ENCODE peak calls at places on chromosomes 5 and 9, in six cellular contexts. W is PC-3; G is brain microvascular endothelial cell; N is cardiac muscle cell; D is CD4-positive, CD25-positive, alpha-beta regulatory T cell; U is mammary epithelial cell. Z is an unnamed sample.

GRCh38 chr5:83972236-83972635 is 251.6 kb upstream of the HAPLN1 start:
- DNase-seq in W (peak), G (peak), N (peak), D (no peak), U (peak), Z (no peak)

GRCh38 chr5:73143716-73144115 is 23.3 kb downstream of the TMEM171 start:
- DNase-seq in W (no peak), G (no peak), N (no peak), D (no peak), U (no peak), Z (no peak)

GRCh38 chr5:31962928-31963327 is 211.2 kb downstream of the GOLPH3 start:
- DNase-seq in W (peak), G (no peak), N (peak), D (no peak), U (peak), Z (no peak)

GRCh38 chr9:119322137-119322695 is 47.0 kb downstream of the BRINP1 start:
- DNase-seq in W (no peak), G (no peak), N (peak), D (no peak), U (no peak), Z (no peak)

GRCh38 chr5:170783498-170784247 is at the start of gene GABRP:
- DNase-seq in W (no peak), G (no peak), N (no peak), D (no peak), U (no peak), Z (no peak)

GRCh38 chr9:36924071-36924470 is 110.0 kb downstream of the PAX5 start:
- DNase-seq in W (peak), G (peak), N (no peak), D (no peak), U (peak), Z (no peak)

GRCh38 chr9:21506910-21507795 is 25.0 kb upstream of the IFNE start:
- DNase-seq in W (peak), G (peak), N (no peak), D (no peak), U (peak), Z (peak)

GRCh38 chr9:105957830-105958229 is 263.5 kb downstream of the TMEM38B start:
- DNase-seq in W (peak), G (no peak), N (no peak), D (no peak), U (peak), Z (no peak)

GRCh38 chr9:95360866-95361265 is 43.4 kb upstream of the FANCC start:
- DNase-seq in W (no peak), G (no peak), N (no peak), D (no peak), U (no peak), Z (no peak)

GRCh38 chr5:130978475-130978874 is 186.6 kb downstream of the HINT1 start:
- DNase-seq in W (no peak), G (no peak), N (no peak), D (no peak), U (peak), Z (no peak)

GRCh38 chr9:27548055-27548741 is 18.6 kb upstream of the MOB3B start:
- DNase-seq in W (peak), G (no peak), N (peak), D (no peak), U (peak), Z (no peak)

GRCh38 chr5:66829826-66830225 is 233.6 kb downstream of the MAST4 start:
- DNase-seq in W (peak), G (peak), N (no peak), D (no peak), U (peak), Z (no peak)

GRCh38 chr9:88992556-88992955 is 1.3 kb downstream of the S1PR3 start:
- DNase-seq in W (no peak), G (no peak), N (no peak), D (no peak), U (no peak), Z (no peak)

GRCh38 chr9:36074870-36075532 is 38.3 kb downstream of the RECK start:
- DNase-seq in W (no peak), G (peak), N (peak), D (no peak), U (peak), Z (peak)

GRCh38 chr5:96318569-96319100 is 114.4 kb downstream of the PCSK1 start:
- DNase-seq in W (peak), G (no peak), N (no peak), D (no peak), U (no peak), Z (no peak)

GRCh38 chr5:139684350-139684880 is 36.3 kb downstream of the CXXC5 start:
- DNase-seq in W (no peak), G (no peak), N (no peak), D (no peak), U (no peak), Z (no peak)

GRCh38 chr5:53368966-53369605 is 111.3 kb upstream of the FST start:
- DNase-seq in W (no peak), G (no peak), N (no peak), D (no peak), U (no peak), Z (no peak)

GRCh38 chr9:95750725-95751644 is 124.5 kb upstream of the ERCC6L2 start:
- DNase-seq in W (no peak), G (no peak), N (no peak), D (no peak), U (no peak), Z (no peak)

GRCh38 chr5:59099270-59099994 is 516.6 kb downstream of the RAB3C start:
- DNase-seq in W (peak), G (peak), N (no peak), D (no peak), U (peak), Z (no peak)

GRCh38 chr9:93843396-93843795 is 111.8 kb downstream of the BARX1 start:
- DNase-seq in W (no peak), G (no peak), N (no peak), D (no peak), U (no peak), Z (no peak)

GRCh38 chr5:169343761-169344160 is 42.8 kb upstream of the SLIT3 start:
- DNase-seq in W (peak), G (no peak), N (no peak), D (no peak), U (peak), Z (no peak)

GRCh38 chr9:83266618-83267543 is 203.9 kb upstream of the RASEF start:
- DNase-seq in W (peak), G (peak), N (peak), D (no peak), U (no peak), Z (no peak)

GRCh38 chr5:13201022-13201421 is 743.5 kb downstream of the DNAH5 start:
- DNase-seq in W (no peak), G (no peak), N (no peak), D (no peak), U (no peak), Z (no peak)

GRCh38 chr9:35163413-35163812 is 1.6 kb downstream of the UNC13B start:
- DNase-seq in W (no peak), G (no peak), N (no peak), D (no peak), U (no peak), Z (no peak)

GRCh38 chr9:33817327-33818166 is 587 bp downstream of the UBE2R2 start:
- DNase-seq in W (peak), G (peak), N (peak), D (peak), U (peak), Z (no peak)

GRCh38 chr9:17813798-17814197 is 234.9 kb downstream of the SH3GL2 start:
- DNase-seq in W (no peak), G (no peak), N (no peak), D (no peak), U (no peak), Z (no peak)

GRCh38 chr9:14573319-14573718 is 119.9 kb downstream of the ZDHHC21 start:
- DNase-seq in W (peak), G (no peak), N (no peak), D (no peak), U (no peak), Z (no peak)

GRCh38 chr5:23473915-23474679 is 33.3 kb upstream of the PRDM9 start:
- DNase-seq in W (no peak), G (no peak), N (no peak), D (no peak), U (no peak), Z (no peak)

GRCh38 chr5:125286266-125286665 is 539.8 kb upstream of the ZNF608 start:
- DNase-seq in W (no peak), G (no peak), N (no peak), D (no peak), U (no peak), Z (no peak)

GRCh38 chr5:10469253-10470030 is 27.8 kb downstream of the ROPN1L start:
- DNase-seq in W (peak), G (peak), N (no peak), D (no peak), U (no peak), Z (no peak)

GRCh38 chr5:53478411-53479044 is 1.9 kb upstream of the FST start:
- DNase-seq in W (peak), G (peak), N (peak), D (no peak), U (peak), Z (peak)

GRCh38 chr9:79757906-79758669 is 186.3 kb downstream of the TLE4 start:
- DNase-seq in W (peak), G (no peak), N (no peak), D (no peak), U (no peak), Z (no peak)

GRCh38 chr9:33850267-33850629 is 33.3 kb downstream of the UBE2R2 start:
- DNase-seq in W (no peak), G (no peak), N (no peak), D (no peak), U (no peak), Z (no peak)

GRCh38 chr5:37247496-37247895 is 1.7 kb downstream of the CPLANE1 start:
- DNase-seq in W (no peak), G (no peak), N (no peak), D (no peak), U (no peak), Z (no peak)

GRCh38 chr5:174323878-174324281 is 278.4 kb downstream of the NSG2 start:
- DNase-seq in W (peak), G (peak), N (peak), D (no peak), U (peak), Z (no peak)

GRCh38 chr5:79800979-79801827 is 111.6 kb downstream of the CMYA5 start:
- DNase-seq in W (no peak), G (no peak), N (no peak), D (no peak), U (no peak), Z (no peak)

GRCh38 chr9:128409998-128410397 is 10.7 kb upstream of the CERCAM start:
- DNase-seq in W (peak), G (peak), N (no peak), D (no peak), U (peak), Z (no peak)

GRCh38 chr9:121372563-121373400 is 2.7 kb upstream of the STOM start:
- DNase-seq in W (peak), G (no peak), N (no peak), D (no peak), U (peak), Z (no peak)

GRCh38 chr5:140821375-140822280 is at the start of gene PCDHA5:
- DNase-seq in W (peak), G (peak), N (no peak), D (no peak), U (no peak), Z (peak)
- H3K27ac ChIP-seq in W (no peak), G (no peak), N (no peak), D (no peak), U (no peak), Z (peak)

GRCh38 chr5:6545770-6546690 is 86.8 kb downstream of the NSUN2 start:
- DNase-seq in W (no peak), G (no peak), N (no peak), D (no peak), U (no peak), Z (no peak)
- H3K27ac ChIP-seq in W (no peak), G (no peak), N (peak), D (no peak), U (no peak), Z (no peak)

DNA sequence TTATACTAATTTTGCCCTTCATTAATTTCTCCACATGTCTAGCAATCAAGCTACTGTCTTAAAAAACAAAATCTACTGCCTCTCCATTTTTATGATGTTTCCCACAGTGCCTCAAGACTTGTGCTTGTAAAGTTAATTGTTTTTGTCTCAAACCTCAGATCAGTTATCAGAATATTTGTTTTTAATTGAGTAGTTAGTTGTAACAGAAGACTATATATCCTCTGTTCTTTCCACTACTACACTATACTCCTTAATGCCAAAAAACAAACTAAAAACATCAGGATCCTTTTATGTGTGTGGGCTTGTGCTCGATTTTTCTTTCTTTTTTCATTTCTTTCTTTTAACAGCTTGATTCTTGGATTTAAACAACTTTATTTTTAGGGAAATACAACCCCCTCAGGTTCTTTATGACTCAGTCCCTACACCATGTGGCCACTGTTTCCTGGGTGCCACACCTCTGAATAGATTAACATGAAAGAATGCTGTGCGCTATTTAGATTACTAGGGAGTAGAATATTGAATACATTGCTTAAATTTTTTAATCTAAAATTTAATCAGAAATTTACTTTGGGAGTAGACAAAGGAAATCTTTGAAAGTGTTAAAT is 1.2 kb downstream of the ASPN start:
- DNase-seq in W (peak), G (no peak), N (no peak), D (no peak), U (peak), Z (no peak)
- H3K27ac ChIP-seq in W (peak), G (no peak), N (no peak), D (peak), U (peak), Z (peak)

GRCh38 chr5:138596105-138596987 is 21.1 kb upstream of the HSPA9 start:
- DNase-seq in W (no peak), G (no peak), N (peak), D (no peak), U (no peak), Z (no peak)
- H3K27ac ChIP-seq in W (no peak), G (no peak), N (no peak), D (no peak), U (no peak), Z (no peak)

DNA sequence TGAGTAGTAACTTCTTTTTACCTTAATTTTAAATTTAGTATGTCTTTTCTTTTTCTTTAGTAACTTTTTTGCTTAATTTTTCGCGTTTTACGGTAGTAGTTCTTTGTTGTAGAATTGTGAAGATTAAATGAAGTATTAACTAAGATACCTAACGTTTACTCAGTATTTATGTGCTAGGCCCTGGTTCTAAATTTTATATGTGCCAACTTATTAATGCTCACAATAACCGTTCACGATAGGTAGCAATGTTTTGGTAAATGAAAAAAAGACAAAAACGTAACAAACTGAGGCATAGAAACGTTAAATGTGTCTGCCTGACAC is 1.2 kb downstream of the MRPS30 start:
- DNase-seq in W (no peak), G (no peak), N (no peak), D (no peak), U (no peak), Z (no peak)
- H3K27ac ChIP-seq in W (peak), G (peak), N (peak), D (peak), U (peak), Z (no peak)

DNA sequence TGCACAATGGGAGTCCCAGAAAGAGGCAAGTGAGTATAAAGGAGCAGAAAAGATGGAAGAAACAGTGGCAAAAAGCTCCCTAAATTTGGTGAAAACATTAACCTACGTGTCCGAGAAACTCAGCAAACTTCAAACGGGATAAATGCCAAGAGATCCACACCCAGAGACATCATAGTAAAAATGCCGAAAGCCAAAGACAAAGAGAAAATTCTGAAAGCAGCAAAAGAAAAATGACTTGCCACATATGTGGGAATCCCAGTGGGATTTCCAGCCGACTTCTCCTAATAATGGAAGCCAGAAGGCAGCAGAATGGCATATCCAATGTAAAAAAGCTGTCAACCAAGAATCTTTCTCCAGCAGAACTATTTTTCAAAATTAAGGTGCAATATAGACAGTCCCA is 101.2 kb downstream of the ADAMTS2 start:
- DNase-seq in W (no peak), G (no peak), N (no peak), D (no peak), U (no peak), Z (no peak)
- H3K27ac ChIP-seq in W (no peak), G (no peak), N (no peak), D (no peak), U (no peak), Z (no peak)

DNA sequence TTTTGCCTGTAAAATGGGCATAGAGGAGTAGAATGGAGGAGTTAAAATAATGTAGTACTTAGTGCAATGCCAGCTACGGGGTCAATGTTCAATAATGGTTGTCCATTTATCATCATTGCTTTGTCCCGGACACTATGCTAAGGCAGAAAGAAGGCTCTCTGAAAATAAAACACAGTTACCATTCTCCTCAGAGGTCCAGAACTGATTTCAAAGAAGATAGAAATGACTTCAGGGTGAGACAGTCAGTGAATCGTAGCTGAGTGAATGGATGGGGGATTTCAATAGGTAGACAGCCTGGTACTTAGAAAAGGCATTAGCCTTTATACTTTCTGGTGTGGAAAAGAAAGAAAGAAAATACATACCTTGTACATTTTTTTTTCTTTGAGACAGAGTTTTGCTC is 1.2 kb upstream of the AK3 start:
- DNase-seq in W (peak), G (no peak), N (no peak), D (no peak), U (peak), Z (no peak)
- H3K27ac ChIP-seq in W (no peak), G (no peak), N (peak), D (peak), U (peak), Z (no peak)

Z was measured in SK-N-MC.